ENCODE peak calls at places on chromosomes 1 and 21, in four cellular contexts. R, I, A and H are unnamed samples.

GRCh38 chr1:177278626-177279390 is 108.0 kb downstream of the BRINP2 start:
- DNase-seq in R (peak), I (no peak), A (no peak), H (no peak)

GRCh38 chr1:246552110-246552509 is 14.0 kb downstream of the TFB2M start:
- DNase-seq in R (no peak), I (no peak), A (no peak), H (no peak)

GRCh38 chr1:44417351-44418021 is 12.4 kb downstream of the RNF220 start:
- DNase-seq in R (peak), I (no peak), A (no peak), H (no peak)

GRCh38 chr1:15573477-15573876 is 11.4 kb downstream of the AGMAT start:
- DNase-seq in R (no peak), I (no peak), A (no peak), H (no peak)

GRCh38 chr21:27528697-27529096 is 561.8 kb upstream of the ADAMTS5 start:
- DNase-seq in R (no peak), I (no peak), A (no peak), H (no peak)

GRCh38 chr21:46393451-46393940 is 65.2 kb upstream of the DIP2A start:
- DNase-seq in R (peak), I (peak), A (no peak), H (no peak)

GRCh38 chr1:1554550-1554925 is 14.1 kb upstream of the TMEM240 start:
- DNase-seq in R (no peak), I (no peak), A (no peak), H (no peak)

GRCh38 chr1:119978018-119978505 is 81.7 kb upstream of the ADAM30 start:
- DNase-seq in R (no peak), I (no peak), A (no peak), H (no peak)

DNA sequence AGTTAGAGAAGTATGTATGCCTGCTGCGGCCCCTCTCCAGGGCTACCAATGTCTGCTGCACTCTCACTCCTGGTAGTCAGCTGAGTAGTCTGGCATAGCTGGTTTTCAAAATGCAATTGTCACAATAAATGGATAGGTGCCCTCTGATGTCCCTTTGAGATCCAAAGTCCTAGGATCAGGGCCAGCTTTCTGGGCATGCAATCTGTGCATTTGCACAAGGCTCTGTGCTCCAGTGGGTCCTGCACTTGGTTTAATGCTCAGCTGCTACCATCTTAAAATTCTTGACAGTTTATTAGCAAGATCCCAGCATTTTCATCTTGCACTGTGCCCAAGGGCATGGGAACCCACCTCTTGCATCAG is 233.8 kb downstream of the LTN1 start:
- DNase-seq in R (no peak), I (no peak), A (no peak), H (no peak)
- H3K4me3 ChIP-seq in R (no peak), I (no peak), A (no peak), H (no peak)

GRCh38 chr1:92944901-92945747 is 16.1 kb downstream of the DIPK1A start:
- DNase-seq in R (no peak), I (no peak), A (no peak), H (no peak)
- TF ChIP-seq MYC in R (no peak), I (no peak), A (no peak), H (no peak)

GRCh38 chr1:40665335-40666171 is at the start of gene RIMS3:
- DNase-seq in R (peak), I (peak), A (peak), H (peak)

GRCh38 chr1:40673452-40673851 is 8.0 kb upstream of the RIMS3 start:
- DNase-seq in R (no peak), I (no peak), A (no peak), H (no peak)

GRCh38 chr1:40664167-40664537 is 1.3 kb downstream of the RIMS3 start:
- DNase-seq in R (no peak), I (no peak), A (no peak), H (peak)

GRCh38 chr1:40664791-40665190 is 691 bp downstream of the RIMS3 start:
- DNase-seq in R (no peak), I (no peak), A (no peak), H (no peak)

DNA sequence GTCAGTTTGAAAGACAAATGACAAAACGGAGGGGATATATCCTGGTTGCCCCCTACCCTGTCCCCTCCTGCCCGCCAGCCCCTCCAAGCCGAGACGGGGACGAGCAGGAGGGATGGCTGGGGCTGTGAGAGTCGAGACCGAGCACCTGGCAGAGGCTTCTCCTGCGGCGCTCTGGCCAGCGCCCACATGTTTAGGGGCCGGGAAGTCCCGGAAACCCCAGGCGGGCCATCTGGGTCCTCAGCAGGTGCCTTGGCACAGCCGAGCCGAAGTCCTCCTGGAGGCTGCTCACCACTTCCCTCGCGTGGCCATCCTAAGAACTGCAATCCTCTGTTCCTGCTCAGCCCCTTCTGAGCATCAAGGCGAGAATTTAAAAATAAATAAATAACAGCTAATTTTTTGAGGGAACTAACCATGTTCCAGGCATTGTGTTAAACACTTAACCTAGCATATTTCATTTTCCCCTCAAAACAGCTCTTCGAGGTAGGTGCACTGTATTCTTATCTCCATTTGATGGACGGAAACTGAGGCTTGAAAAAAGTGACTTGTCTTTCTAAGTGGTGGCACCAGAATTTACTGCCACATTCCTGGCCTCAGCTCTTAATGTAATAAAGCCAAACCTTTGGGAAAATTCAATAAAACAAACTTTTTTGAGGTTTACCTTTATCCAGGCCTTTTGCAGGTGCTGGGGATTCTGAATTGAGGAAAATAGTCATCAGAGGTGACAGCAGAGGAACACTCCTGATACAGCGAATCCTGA is 3.5 kb upstream of the RIMS3 start:
- DNase-seq in R (peak), I (peak), A (peak), H (peak)
- H3K4me3 ChIP-seq in R (no peak), I (no peak), A (peak), H (no peak)

GRCh38 chr1:208179303-208179702 is 64.9 kb downstream of the PLXNA2 start:
- DNase-seq in R (peak), I (no peak), A (peak), H (no peak)
- TF ChIP-seq MYC in R (no peak), I (no peak), A (no peak), H (no peak)

GRCh38 chr1:218454700-218455282 is 109.7 kb downstream of the TGFB2 start:
- DNase-seq in R (no peak), I (no peak), A (no peak), H (no peak)

GRCh38 chr1:218447010-218447689 is 102.0 kb downstream of the TGFB2 start:
- DNase-seq in R (no peak), I (no peak), A (no peak), H (no peak)

GRCh38 chr1:218456449-218456848 is 111.3 kb downstream of the TGFB2 start:
- DNase-seq in R (no peak), I (no peak), A (no peak), H (peak)

DNA sequence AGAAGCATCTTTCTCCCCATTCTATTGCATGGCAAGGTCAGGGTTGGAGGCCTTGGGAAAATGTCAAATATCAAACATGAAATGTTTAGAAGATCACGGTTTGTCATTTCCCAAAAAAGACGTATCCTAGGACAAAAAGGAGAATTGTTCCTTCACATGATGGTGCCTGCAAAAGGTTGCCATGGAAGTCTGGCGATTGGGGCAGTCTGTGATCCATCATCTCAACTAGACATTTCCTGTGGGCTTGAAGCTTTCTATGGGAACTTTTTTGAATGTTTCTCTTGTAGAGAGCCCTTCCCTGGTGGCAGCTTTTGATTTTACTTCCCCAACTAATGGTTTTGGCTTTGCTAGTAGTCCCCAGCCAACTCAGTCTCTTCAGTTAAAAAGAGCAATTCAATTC is 106.3 kb downstream of the TGFB2 start:
- DNase-seq in R (no peak), I (no peak), A (no peak), H (no peak)
- H3K4me3 ChIP-seq in R (no peak), I (no peak), A (no peak), H (no peak)

GRCh38 chr1:182128502-182128901 is 67.0 kb upstream of the ZNF648 start:
- DNase-seq in R (no peak), I (no peak), A (no peak), H (no peak)
- TF ChIP-seq MYC in R (no peak), I (no peak), A (no peak), H (no peak)

DNA sequence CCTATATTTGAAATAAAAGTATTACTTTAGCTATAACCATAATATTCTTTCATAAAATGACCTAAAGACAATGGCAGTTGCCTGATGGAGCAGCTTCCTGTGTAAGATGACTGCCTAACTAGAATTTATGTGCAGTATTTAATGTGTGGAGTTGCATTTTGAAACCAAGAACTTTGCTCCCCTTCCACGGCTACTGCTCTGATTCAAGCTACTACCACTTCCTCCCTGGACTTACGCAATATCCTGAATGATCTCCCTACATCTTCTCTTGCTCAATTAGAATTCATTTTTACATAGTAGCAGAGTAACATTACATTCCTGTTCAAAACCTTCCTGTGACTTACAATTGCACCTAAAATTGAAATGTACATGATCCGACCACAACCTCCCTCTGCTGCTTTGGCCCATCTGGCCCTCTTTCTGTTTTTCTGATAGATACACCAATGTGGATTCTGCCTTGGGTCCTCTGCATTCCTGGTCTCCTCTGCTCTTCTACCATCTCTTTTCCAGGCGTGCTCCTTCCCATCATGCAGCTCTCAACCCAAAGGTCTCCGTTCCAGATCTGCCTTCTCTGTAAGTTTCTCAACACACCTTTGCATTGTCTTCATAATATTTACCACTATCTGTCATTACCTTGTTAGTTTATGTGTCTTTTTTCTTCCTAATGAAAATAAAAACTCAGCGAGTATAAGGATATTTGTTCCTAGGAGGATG is 47.4 kb upstream of the USP25 start:
- DNase-seq in R (no peak), I (peak), A (peak), H (peak)
- H3K4me3 ChIP-seq in R (no peak), I (no peak), A (no peak), H (peak)

GRCh38 chr1:91608876-91609275 is 108.2 kb downstream of the CDC7 start:
- DNase-seq in R (no peak), I (no peak), A (peak), H (no peak)
- TF ChIP-seq MYC in R (no peak), I (no peak), A (no peak), H (no peak)

GRCh38 chr1:160161965-160162705 is 10.7 kb downstream of the ATP1A4 start:
- DNase-seq in R (peak), I (peak), A (peak), H (peak)

GRCh38 chr1:160158534-160158933 is 7.1 kb downstream of the ATP1A4 start:
- DNase-seq in R (no peak), I (no peak), A (no peak), H (no peak)

GRCh38 chr1:160158031-160158430 is 6.6 kb downstream of the ATP1A4 start:
- DNase-seq in R (no peak), I (no peak), A (no peak), H (no peak)

GRCh38 chr1:160157174-160157573 is 5.8 kb downstream of the ATP1A4 start:
- DNase-seq in R (no peak), I (no peak), A (no peak), H (no peak)

DNA sequence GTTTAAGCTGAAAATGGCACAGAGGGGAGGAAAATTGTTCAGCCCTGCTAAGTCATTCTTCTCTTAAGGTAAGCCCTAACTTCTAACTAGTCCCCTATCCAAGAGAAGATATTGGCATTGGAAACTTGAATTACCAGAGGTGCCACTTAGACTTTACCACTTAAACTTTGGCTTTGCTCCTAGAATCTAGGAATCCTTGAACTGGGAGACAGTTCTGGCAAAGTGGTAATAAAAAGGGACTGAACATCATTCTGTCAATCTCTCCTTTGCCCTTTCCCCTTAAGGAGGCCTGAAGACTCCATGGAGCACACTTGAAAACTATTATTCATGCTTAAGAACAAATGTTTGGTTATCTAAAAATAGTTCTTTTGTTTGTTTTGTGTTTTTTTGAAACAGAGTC is 8.4 kb downstream of the ATP1A4 start:
- DNase-seq in R (no peak), I (no peak), A (peak), H (no peak)
- H3K4me3 ChIP-seq in R (no peak), I (no peak), A (no peak), H (no peak)

GRCh38 chr1:24400065-24400464 is 13.5 kb downstream of the STPG1 start:
- DNase-seq in R (no peak), I (no peak), A (no peak), H (no peak)
- TF ChIP-seq MYC in R (no peak), I (no peak), A (no peak), H (no peak)